ENCODE peak calls at places on chromosomes 4 and X, in ten cellular contexts. One of them, this sample, is unnamed.

GRCh38 chr4:7717946-7718490 is 221.6 kb downstream of the AFAP1 start:
- DNase-seq in body of pancreas: no peak
- DNase-seq in ovary: no peak
- DNase-seq in naive B cell: no peak
- DNase-seq in effector CD4-positive, alpha-beta T cell: no peak
- DNase-seq in nephron progenitor cell: no peak
- DNase-seq in thyroid gland: no peak
- DNase-seq in left lobe of liver: no peak
- DNase-seq in NCI-H1105: no peak
- DNase-seq in T-helper 2 cell: no peak
- DNase-seq in this sample: no peak

GRCh38 chrX:48470110-48470832 is at the start of gene SLC38A5:
- DNase-seq in body of pancreas: no peak
- DNase-seq in ovary: no peak
- DNase-seq in naive B cell: no peak
- DNase-seq in effector CD4-positive, alpha-beta T cell: no peak
- DNase-seq in nephron progenitor cell: no peak
- DNase-seq in thyroid gland: no peak
- DNase-seq in left lobe of liver: no peak
- DNase-seq in NCI-H1105: no peak
- DNase-seq in T-helper 2 cell: no peak
- DNase-seq in this sample: no peak

GRCh38 chr4:37904824-37905223 is 13.9 kb downstream of the TBC1D1 start:
- DNase-seq in body of pancreas: no peak
- DNase-seq in ovary: no peak
- DNase-seq in naive B cell: no peak
- DNase-seq in effector CD4-positive, alpha-beta T cell: no peak
- DNase-seq in nephron progenitor cell: no peak
- DNase-seq in thyroid gland: no peak
- DNase-seq in left lobe of liver: no peak
- DNase-seq in NCI-H1105: no peak
- DNase-seq in T-helper 2 cell: no peak
- DNase-seq in this sample: no peak

GRCh38 chr4:40980318-40980883 is 230.6 kb downstream of the NSUN7 start:
- DNase-seq in body of pancreas: no peak
- DNase-seq in ovary: no peak
- DNase-seq in naive B cell: no peak
- DNase-seq in effector CD4-positive, alpha-beta T cell: no peak
- DNase-seq in nephron progenitor cell: no peak
- DNase-seq in thyroid gland: no peak
- DNase-seq in left lobe of liver: no peak
- DNase-seq in NCI-H1105: no peak
- DNase-seq in T-helper 2 cell: no peak
- DNase-seq in this sample: no peak

GRCh38 chr4:93646225-93646930 is 182.2 kb upstream of the ATOH1 start:
- DNase-seq in body of pancreas: no peak
- DNase-seq in ovary: no peak
- DNase-seq in naive B cell: no peak
- DNase-seq in effector CD4-positive, alpha-beta T cell: no peak
- DNase-seq in nephron progenitor cell: no peak
- DNase-seq in thyroid gland: no peak
- DNase-seq in left lobe of liver: no peak
- DNase-seq in NCI-H1105: peak
- DNase-seq in T-helper 2 cell: no peak
- DNase-seq in this sample: no peak

GRCh38 chr4:19126903-19127302 is 1105.3 kb upstream of the LCORL start:
- DNase-seq in body of pancreas: no peak
- DNase-seq in ovary: no peak
- DNase-seq in naive B cell: no peak
- DNase-seq in effector CD4-positive, alpha-beta T cell: no peak
- DNase-seq in nephron progenitor cell: no peak
- DNase-seq in thyroid gland: no peak
- DNase-seq in left lobe of liver: no peak
- DNase-seq in NCI-H1105: no peak
- DNase-seq in T-helper 2 cell: no peak
- DNase-seq in this sample: no peak

GRCh38 chrX:104310084-104310483 is 55.4 kb upstream of the ESX1 start:
- DNase-seq in body of pancreas: no peak
- DNase-seq in ovary: no peak
- DNase-seq in naive B cell: no peak
- DNase-seq in effector CD4-positive, alpha-beta T cell: no peak
- DNase-seq in nephron progenitor cell: no peak
- DNase-seq in thyroid gland: no peak
- DNase-seq in left lobe of liver: no peak
- DNase-seq in NCI-H1105: no peak
- DNase-seq in T-helper 2 cell: no peak
- DNase-seq in this sample: no peak

GRCh38 chr4:21307709-21308108 is 607.5 kb downstream of the PACRGL start:
- DNase-seq in body of pancreas: no peak
- DNase-seq in ovary: no peak
- DNase-seq in naive B cell: no peak
- DNase-seq in effector CD4-positive, alpha-beta T cell: no peak
- DNase-seq in nephron progenitor cell: no peak
- DNase-seq in thyroid gland: peak
- DNase-seq in left lobe of liver: no peak
- DNase-seq in NCI-H1105: no peak
- DNase-seq in T-helper 2 cell: no peak
- DNase-seq in this sample: no peak

GRCh38 chr4:64334964-64335363 is 74.3 kb downstream of the TECRL start:
- DNase-seq in body of pancreas: no peak
- DNase-seq in ovary: no peak
- DNase-seq in naive B cell: no peak
- DNase-seq in effector CD4-positive, alpha-beta T cell: no peak
- DNase-seq in nephron progenitor cell: no peak
- DNase-seq in thyroid gland: no peak
- DNase-seq in left lobe of liver: no peak
- DNase-seq in NCI-H1105: no peak
- DNase-seq in T-helper 2 cell: no peak
- DNase-seq in this sample: no peak

GRCh38 chrX:118348186-118348810 is 2.4 kb downstream of the WDR44 start:
- DNase-seq in body of pancreas: no peak
- DNase-seq in ovary: no peak
- DNase-seq in naive B cell: no peak
- DNase-seq in effector CD4-positive, alpha-beta T cell: no peak
- DNase-seq in nephron progenitor cell: no peak
- DNase-seq in thyroid gland: no peak
- DNase-seq in left lobe of liver: no peak
- DNase-seq in NCI-H1105: no peak
- DNase-seq in T-helper 2 cell: no peak
- DNase-seq in this sample: no peak

GRCh38 chr4:177427097-177427665 is 15.1 kb downstream of the AGA start:
- DNase-seq in body of pancreas: no peak
- DNase-seq in ovary: no peak
- DNase-seq in naive B cell: no peak
- DNase-seq in effector CD4-positive, alpha-beta T cell: no peak
- DNase-seq in nephron progenitor cell: no peak
- DNase-seq in thyroid gland: no peak
- DNase-seq in left lobe of liver: no peak
- DNase-seq in NCI-H1105: no peak
- DNase-seq in T-helper 2 cell: no peak
- DNase-seq in this sample: no peak

GRCh38 chrX:2516612-2517011 is 15.8 kb upstream of the DHRSX start:
- DNase-seq in body of pancreas: no peak
- DNase-seq in ovary: no peak
- DNase-seq in naive B cell: peak
- DNase-seq in effector CD4-positive, alpha-beta T cell: no peak
- DNase-seq in nephron progenitor cell: no peak
- DNase-seq in thyroid gland: peak
- DNase-seq in left lobe of liver: no peak
- DNase-seq in NCI-H1105: no peak
- DNase-seq in T-helper 2 cell: no peak
- DNase-seq in this sample: no peak

GRCh38 chr4:160136021-160136420 is 1033.1 kb downstream of the RAPGEF2 start:
- DNase-seq in body of pancreas: no peak
- DNase-seq in ovary: no peak
- DNase-seq in naive B cell: no peak
- DNase-seq in effector CD4-positive, alpha-beta T cell: no peak
- DNase-seq in nephron progenitor cell: no peak
- DNase-seq in thyroid gland: no peak
- DNase-seq in left lobe of liver: no peak
- DNase-seq in NCI-H1105: no peak
- DNase-seq in T-helper 2 cell: no peak
- DNase-seq in this sample: no peak

GRCh38 chrX:8105531-8105930 is 65.5 kb downstream of the VCX2 start:
- DNase-seq in body of pancreas: no peak
- DNase-seq in ovary: no peak
- DNase-seq in naive B cell: no peak
- DNase-seq in effector CD4-positive, alpha-beta T cell: no peak
- DNase-seq in nephron progenitor cell: no peak
- DNase-seq in thyroid gland: no peak
- DNase-seq in left lobe of liver: no peak
- DNase-seq in NCI-H1105: no peak
- DNase-seq in T-helper 2 cell: no peak
- DNase-seq in this sample: no peak

GRCh38 chrX:153913701-153914100 is 9.2 kb downstream of the AVPR2 start:
- DNase-seq in body of pancreas: no peak
- DNase-seq in ovary: no peak
- DNase-seq in naive B cell: no peak
- DNase-seq in effector CD4-positive, alpha-beta T cell: no peak
- DNase-seq in nephron progenitor cell: no peak
- DNase-seq in thyroid gland: no peak
- DNase-seq in left lobe of liver: no peak
- DNase-seq in NCI-H1105: no peak
- DNase-seq in T-helper 2 cell: no peak
- DNase-seq in this sample: no peak

GRCh38 chr4:104490770-104491395 is 3.8 kb downstream of the CXXC4 start:
- DNase-seq in body of pancreas: peak
- DNase-seq in ovary: peak
- DNase-seq in naive B cell: no peak
- DNase-seq in effector CD4-positive, alpha-beta T cell: peak
- DNase-seq in nephron progenitor cell: peak
- DNase-seq in thyroid gland: peak
- DNase-seq in left lobe of liver: peak
- DNase-seq in NCI-H1105: peak
- DNase-seq in T-helper 2 cell: peak
- DNase-seq in this sample: peak

GRCh38 chr4:80266267-80266901 is at the start of gene FGF5:
- DNase-seq in body of pancreas: peak
- DNase-seq in ovary: peak
- DNase-seq in naive B cell: peak
- DNase-seq in effector CD4-positive, alpha-beta T cell: no peak
- DNase-seq in nephron progenitor cell: peak
- DNase-seq in thyroid gland: peak
- DNase-seq in left lobe of liver: no peak
- DNase-seq in NCI-H1105: peak
- DNase-seq in T-helper 2 cell: no peak
- DNase-seq in this sample: no peak

GRCh38 chrX:126819429-126819828 is at the start of gene PRR32:
- DNase-seq in body of pancreas: no peak
- DNase-seq in ovary: no peak
- DNase-seq in naive B cell: no peak
- DNase-seq in effector CD4-positive, alpha-beta T cell: no peak
- DNase-seq in nephron progenitor cell: no peak
- DNase-seq in thyroid gland: no peak
- DNase-seq in left lobe of liver: no peak
- DNase-seq in NCI-H1105: no peak
- DNase-seq in T-helper 2 cell: no peak
- DNase-seq in this sample: no peak

GRCh38 chr4:2754848-2755820 is 1.0 kb downstream of the TNIP2 start:
- DNase-seq in body of pancreas: no peak
- DNase-seq in ovary: no peak
- DNase-seq in naive B cell: no peak
- DNase-seq in effector CD4-positive, alpha-beta T cell: no peak
- DNase-seq in nephron progenitor cell: no peak
- DNase-seq in thyroid gland: no peak
- DNase-seq in left lobe of liver: no peak
- DNase-seq in NCI-H1105: no peak
- DNase-seq in T-helper 2 cell: no peak
- DNase-seq in this sample: no peak

GRCh38 chrX:71911023-71911730 is 532 bp downstream of the NHSL2 start:
- DNase-seq in body of pancreas: no peak
- DNase-seq in ovary: peak
- DNase-seq in naive B cell: no peak
- DNase-seq in effector CD4-positive, alpha-beta T cell: no peak
- DNase-seq in nephron progenitor cell: peak
- DNase-seq in thyroid gland: peak
- DNase-seq in left lobe of liver: peak
- DNase-seq in NCI-H1105: no peak
- DNase-seq in T-helper 2 cell: peak
- DNase-seq in this sample: no peak

GRCh38 chrX:57677132-57677858 is 2.8 kb downstream of the NLRP2B start:
- DNase-seq in body of pancreas: no peak
- DNase-seq in ovary: no peak
- DNase-seq in naive B cell: no peak
- DNase-seq in effector CD4-positive, alpha-beta T cell: no peak
- DNase-seq in nephron progenitor cell: no peak
- DNase-seq in thyroid gland: no peak
- DNase-seq in left lobe of liver: no peak
- DNase-seq in NCI-H1105: no peak
- DNase-seq in T-helper 2 cell: no peak
- DNase-seq in this sample: no peak

GRCh38 chr4:139144161-139144859 is 32.7 kb downstream of the ELF2 start:
- DNase-seq in body of pancreas: peak
- DNase-seq in ovary: peak
- DNase-seq in naive B cell: no peak
- DNase-seq in effector CD4-positive, alpha-beta T cell: no peak
- DNase-seq in nephron progenitor cell: peak
- DNase-seq in thyroid gland: peak
- DNase-seq in left lobe of liver: no peak
- DNase-seq in NCI-H1105: no peak
- DNase-seq in T-helper 2 cell: no peak
- DNase-seq in this sample: peak

This sample was measured in cardiac septum.